ENCODE peak calls at places on chromosomes 6 and 20, in nine cellular contexts. Z is effector memory CD4-positive, alpha-beta T cell; M is brain microvascular endothelial cell; Y is H9; C is iris pigment epithelial cell; H is EL; J is GM12865; T is activated gamma-delta T cell treated with anti-CD3 and anti-CD28 coated beads, Interleukin-2, amount 50 U/mL, for 16 hours; S is stimulated activated CD4-positive, alpha-beta T cell treated with anti-CD3 and anti-CD28 coated beads, Interleukin-2, amount 100 ng/mL, for 24 hours. K is an unnamed sample.

GRCh38 chr20:36845288-36845969 is 30.5 kb upstream of the TLDC2 start:
- DNase-seq in Z (no peak), M (no peak), Y (no peak), C (no peak), H (no peak), J (no peak), T (no peak), S (no peak), K (no peak)

GRCh38 chr6:105711216-105711615 is 308.3 kb upstream of the PREP start:
- DNase-seq in Z (no peak), M (peak; percentile 18), Y (no peak), C (peak; percentile 3), H (peak; percentile 40), J (no peak), T (no peak), S (no peak), K (no peak)

GRCh38 chr6:82022614-82023102 is 224.9 kb downstream of the IBTK start:
- DNase-seq in Z (no peak), M (peak; percentile 68), Y (no peak), C (peak; percentile 86), H (peak; percentile 89), J (no peak), T (no peak), S (no peak), K (no peak)

GRCh38 chr6:79518850-79519249 is 18.4 kb downstream of the LCA5 start:
- DNase-seq in Z (no peak), M (no peak), Y (no peak), C (no peak), H (no peak), J (no peak), T (no peak), S (no peak), K (no peak)

GRCh38 chr20:36917240-36917639 is 34.3 kb downstream of the SAMHD1 start:
- DNase-seq in Z (no peak), M (no peak), Y (no peak), C (no peak), H (no peak), J (no peak), T (no peak), S (no peak), K (no peak)

GRCh38 chr6:152129606-152130249 is 322.2 kb downstream of the ESR1 start:
- DNase-seq in Z (no peak), M (no peak), Y (peak; percentile 43), C (no peak), H (no peak), J (no peak), T (no peak), S (no peak), K (no peak)

GRCh38 chr20:49700411-49701185 is 13.1 kb downstream of the B4GALT5 start:
- DNase-seq in Z (no peak), M (peak; percentile 75), Y (no peak), C (peak; percentile 84), H (peak; percentile 86), J (no peak), T (no peak), S (no peak), K (no peak)

GRCh38 chr6:3825331-3825831 is 23.8 kb upstream of the FAM50B start:
- DNase-seq in Z (no peak), M (peak; percentile 85), Y (peak; percentile 83), C (peak; percentile 73), H (peak; percentile 73), J (no peak), T (no peak), S (no peak), K (no peak)

GRCh38 chr6:148289153-148289552 is 53.5 kb upstream of the SASH1 start:
- DNase-seq in Z (no peak), M (no peak), Y (no peak), C (no peak), H (no peak), J (no peak), T (no peak), S (no peak), K (no peak)

GRCh38 chr6:156618600-156619205 is 158.5 kb upstream of the ARID1B start:
- DNase-seq in Z (no peak), M (no peak), Y (peak; percentile 63), C (no peak), H (no peak), J (no peak), T (no peak), S (no peak), K (no peak)

K was measured in RPMI8226.